ENCODE peak calls at places on chromosome 6, in four cellular contexts. Y is K562, S is HepG2, K is GM12878. P is an unnamed sample.
A peak's percentile ranks its signal among the peaks of the same experiment; 100 is the strongest.

GRCh38 chr6:137698636-137699035 is 168.4 kb upstream of the TNFAIP3 start:
- DNase-seq in Y (no peak), S (no peak), K (no peak), P (no peak)

GRCh38 chr6:150813319-150813992 is 52.0 kb upstream of the MTHFD1L start:
- DNase-seq in Y (no peak), S (no peak), K (peak; percentile 78), P (no peak)

GRCh38 chr6:132333639-132334516 is 67.4 kb downstream of the MOXD1 start:
- DNase-seq in Y (no peak), S (peak; percentile 88), K (no peak), P (no peak)

GRCh38 chr6:136640132-136640915 is 90.1 kb upstream of the MAP7 start:
- DNase-seq in Y (no peak), S (no peak), K (no peak), P (no peak)

GRCh38 chr6:166304106-166304505 is 4.1 kb downstream of the PRR18 start:
- DNase-seq in Y (no peak), S (no peak), K (no peak), P (no peak)

GRCh38 chr6:13873288-13874190 is 51.2 kb upstream of the RNF182 start:
- DNase-seq in Y (peak; percentile 90), S (peak; percentile 69), K (peak; percentile 5), P (peak; percentile 93)

GRCh38 chr6:21780601-21781000 is 187.1 kb downstream of the SOX4 start:
- DNase-seq in Y (no peak), S (no peak), K (no peak), P (no peak)

GRCh38 chr6:34247481-34248197 is 1.2 kb downstream of the SMIM29 start:
- DNase-seq in Y (peak; percentile 52), S (no peak), K (no peak), P (no peak)

GRCh38 chr6:87198496-87198895 is 43.1 kb downstream of the ZNF292 start:
- DNase-seq in Y (no peak), S (no peak), K (no peak), P (no peak)

GRCh38 chr6:107822154-107823046 is 1.7 kb downstream of the SCML4 start:
- DNase-seq in Y (no peak), S (no peak), K (peak; percentile 21), P (no peak)
- TF ChIP-seq NR2C2 in Y (no peak), S (no peak), K (no peak), P (no peak)

GRCh38 chr6:54907316-54907715 is 60.7 kb downstream of the FAM83B start:
- DNase-seq in Y (no peak), S (no peak), K (no peak), P (no peak)

GRCh38 chr6:54913211-54913610 is 66.6 kb downstream of the FAM83B start:
- DNase-seq in Y (no peak), S (no peak), K (no peak), P (no peak)

GRCh38 chr6:54909184-54909583 is 62.6 kb downstream of the FAM83B start:
- DNase-seq in Y (no peak), S (no peak), K (no peak), P (no peak)

DNA sequence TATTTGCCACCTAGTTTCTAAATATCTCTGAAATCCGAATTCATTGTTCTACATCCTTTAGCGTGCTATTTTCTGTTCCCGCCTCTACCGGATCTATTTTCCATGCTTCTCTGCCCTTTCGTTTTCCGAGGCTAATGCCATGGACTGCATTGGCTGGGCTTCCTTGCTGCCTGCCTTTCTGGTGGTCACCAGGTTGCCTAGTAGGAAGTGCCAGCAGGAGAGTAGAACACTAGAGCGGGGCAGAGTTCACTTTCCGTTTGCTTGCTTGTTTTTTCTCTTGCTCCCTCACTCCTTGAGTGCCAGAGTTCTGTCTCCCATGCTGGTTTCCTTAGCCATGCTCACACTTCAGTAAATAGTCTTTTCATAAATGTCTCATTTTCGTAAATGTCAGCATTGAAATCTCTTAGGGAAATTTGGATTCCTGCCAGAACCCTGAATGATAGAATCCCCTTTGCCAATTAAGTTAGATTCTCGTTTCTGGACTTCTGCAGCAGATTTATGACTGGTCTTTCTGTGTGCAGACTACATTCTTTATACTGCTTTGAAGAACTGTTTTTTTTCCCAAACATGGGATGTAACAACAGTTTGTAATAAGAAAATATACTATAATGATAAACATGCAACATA is 63.9 kb downstream of the FAM83B start:
- DNase-seq in Y (no peak), S (no peak), K (no peak), P (no peak)
- TF ChIP-seq SP1 in Y (no peak), S (no peak), K (no peak), P (no peak)

DNA sequence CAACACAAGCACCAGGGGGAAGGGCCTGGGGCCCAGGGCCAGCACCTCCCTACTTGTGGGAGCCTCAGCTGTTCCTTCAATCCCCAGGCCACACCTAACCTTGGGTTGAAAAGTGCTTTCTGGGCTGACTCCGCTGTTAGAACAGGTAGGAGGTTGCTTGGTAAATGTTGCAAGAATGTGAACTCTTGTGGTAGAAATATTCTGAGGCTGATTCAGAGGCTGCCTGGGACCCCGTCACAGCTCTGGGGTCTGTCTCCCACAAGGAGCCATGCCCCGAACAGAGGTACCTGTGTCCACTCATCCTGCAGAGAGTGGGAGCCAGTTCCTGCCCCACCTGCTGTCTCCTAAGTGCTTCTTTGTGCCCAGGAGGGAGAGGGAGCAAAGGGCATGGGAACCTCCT is 14.4 kb upstream of the MAS1L start:
- DNase-seq in Y (no peak), S (no peak), K (no peak), P (no peak)
- TF ChIP-seq TCF7 in Y (no peak), S (no peak), K (no peak), P (no peak)

GRCh38 chr6:32194825-32195651 is 2.6 kb upstream of the GPSM3 start:
- DNase-seq in Y (no peak), S (no peak), K (no peak), P (no peak)
- TF ChIP-seq NR2C2 in Y (no peak), S (no peak), K (no peak), P (no peak)

GRCh38 chr6:126718600-126719327 is 378.8 kb downstream of the CENPW start:
- DNase-seq in Y (no peak), S (no peak), K (peak; percentile 15), P (no peak)

GRCh38 chr6:126720326-126720725 is 380.4 kb downstream of the CENPW start:
- DNase-seq in Y (no peak), S (no peak), K (no peak), P (no peak)

GRCh38 chr6:126723541-126724170 is 383.7 kb downstream of the CENPW start:
- DNase-seq in Y (no peak), S (no peak), K (no peak), P (no peak)

GRCh38 chr6:126724821-126725220 is 384.9 kb downstream of the CENPW start:
- DNase-seq in Y (no peak), S (no peak), K (no peak), P (no peak)

GRCh38 chr6:126721581-126722145 is 381.7 kb downstream of the CENPW start:
- DNase-seq in Y (no peak), S (no peak), K (no peak), P (no peak)
- TF ChIP-seq SP1 in Y (no peak), S (no peak), K (no peak), P (no peak)

DNA sequence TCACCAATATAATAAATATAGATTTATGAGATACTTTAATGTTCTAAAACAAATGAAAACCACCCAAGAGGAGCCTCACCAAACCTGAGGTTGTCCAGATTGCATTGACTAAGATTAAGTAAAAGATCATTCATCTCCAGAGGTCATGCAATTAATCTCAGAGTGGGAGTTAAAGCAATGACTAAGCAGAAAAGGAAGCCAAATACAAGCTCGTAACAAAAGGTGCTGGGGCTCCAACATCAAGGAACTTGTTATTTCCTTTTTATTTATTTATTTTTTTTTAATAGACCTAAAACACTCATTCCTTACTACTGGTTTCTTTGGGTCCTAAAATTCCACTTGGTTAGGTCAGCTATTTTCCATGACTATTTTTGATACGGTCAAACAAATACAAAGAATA is 57.7 kb downstream of the RSPO3 start:
- DNase-seq in Y (no peak), S (no peak), K (no peak), P (no peak)
- TF ChIP-seq TCF7 in Y (no peak), S (no peak), K (no peak), P (no peak)

GRCh38 chr6:1392813-1393640 is 3.7 kb downstream of the FOXF2 start:
- DNase-seq in Y (no peak), S (no peak), K (no peak), P (no peak)

GRCh38 chr6:1394591-1395463 is 5.5 kb downstream of the FOXF2 start:
- DNase-seq in Y (no peak), S (no peak), K (no peak), P (no peak)

GRCh38 chr6:1391692-1392309 is 2.4 kb downstream of the FOXF2 start:
- DNase-seq in Y (no peak), S (no peak), K (no peak), P (no peak)

GRCh38 chr6:1395496-1395895 is 6.1 kb downstream of the FOXF2 start:
- DNase-seq in Y (no peak), S (no peak), K (no peak), P (no peak)

DNA sequence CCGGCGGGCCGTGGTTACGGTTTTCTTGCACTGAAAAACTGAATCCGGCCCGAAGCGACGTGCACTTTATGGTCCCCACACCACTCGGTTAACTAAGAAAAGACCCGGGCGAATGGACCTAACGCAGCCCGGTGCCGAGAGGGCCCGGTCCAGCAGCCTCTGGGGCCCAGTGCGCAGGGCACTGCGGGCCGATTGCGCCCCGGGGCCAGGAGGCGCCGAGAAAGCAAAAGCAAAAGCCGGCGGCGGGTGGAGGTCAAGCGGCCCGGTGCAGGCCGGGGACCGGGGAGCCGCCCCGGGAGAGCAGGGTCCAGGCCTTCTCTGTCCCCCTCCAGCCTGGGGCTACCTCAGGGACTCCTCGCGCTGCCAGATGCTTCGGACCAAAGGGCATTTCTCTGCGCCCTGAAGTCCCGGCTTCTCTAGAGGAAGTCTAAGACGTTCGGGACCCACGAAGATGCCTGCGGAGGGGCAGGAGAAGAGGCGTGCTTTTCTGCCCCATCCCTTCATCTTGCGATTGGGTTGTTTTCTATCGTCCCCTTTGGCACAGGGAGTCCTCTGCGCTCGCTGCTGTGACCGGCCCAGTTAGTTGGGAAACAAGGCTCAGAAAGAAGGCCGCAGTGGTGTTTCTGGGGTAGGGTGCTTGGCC is 4.4 kb downstream of the FOXF2 start:
- DNase-seq in Y (no peak), S (no peak), K (no peak), P (no peak)
- TF ChIP-seq NR2C2 in Y (no peak), S (no peak), K (no peak), P (no peak)

GRCh38 chr6:44630125-44631028 is 242.9 kb downstream of the CDC5L start:
- DNase-seq in Y (peak; percentile 73), S (peak; percentile 30), K (no peak), P (peak; percentile 78)
- TF ChIP-seq SP1 in Y (no peak), S (no peak), K (no peak), P (no peak)

GRCh38 chr6:127053032-127053908 is 65.2 kb upstream of the RSPO3 start:
- DNase-seq in Y (no peak), S (no peak), K (no peak), P (no peak)
- TF ChIP-seq TCF7 in Y (no peak), S (no peak), K (no peak), P (no peak)

P was measured in WTC11.